ENCODE peak calls at places on chromosomes 4 and X, in five cellular contexts. Q is left ventricle myocardium inferior, U is colonic mucosa, L is immature natural killer cell, B is fibroblast of mammary gland. R is an unnamed sample.
A peak's percentile ranks its signal among the peaks of the same experiment; 100 is the strongest.

GRCh38 chr4:14345356-14345775 is 656.9 kb upstream of the CPEB2 start:
- DNase-seq in Q (no peak), U (no peak), L (no peak), B (peak; percentile 77), R (no peak)

GRCh38 chr4:124708517-124709300 is 3.8 kb downstream of the ANKRD50 start:
- DNase-seq in Q (no peak), U (no peak), L (no peak), B (peak; percentile 47), R (no peak)

GRCh38 chr4:153641532-153641931 is 42.5 kb upstream of the TLR2 start:
- DNase-seq in Q (no peak), U (no peak), L (no peak), B (peak; percentile 27), R (no peak)

GRCh38 chrX:12610079-12610478 is 181.1 kb upstream of the PRPS2 start:
- DNase-seq in Q (no peak), U (no peak), L (no peak), B (peak; percentile 34), R (no peak)

GRCh38 chr4:8698341-8699062 is 105.9 kb downstream of the CPZ start:
- DNase-seq in Q (no peak), U (no peak), L (no peak), B (no peak), R (no peak)

GRCh38 chr4:183455431-183456145 is 11.2 kb downstream of the CDKN2AIP start:
- DNase-seq in Q (no peak), U (no peak), L (no peak), B (peak; percentile 26), R (no peak)

GRCh38 chrX:77493677-77494553 is 46.7 kb downstream of the FGF16 start:
- DNase-seq in Q (no peak), U (no peak), L (no peak), B (peak; percentile 47), R (no peak)

GRCh38 chrX:13087322-13088154 is 43.1 kb upstream of the FAM9C start:
- DNase-seq in Q (no peak), U (no peak), L (peak; percentile 90), B (no peak), R (no peak)

GRCh38 chr4:123350191-123350544 is 46.4 kb upstream of the SPRY1 start:
- DNase-seq in Q (no peak), U (no peak), L (no peak), B (peak; percentile 18), R (no peak)

GRCh38 chr4:99462875-99463464 is 27.8 kb upstream of the ADH7 start:
- DNase-seq in Q (peak; percentile 15), U (peak; percentile 62), L (peak; percentile 40), B (peak; percentile 76), R (peak; percentile 2)

R was measured in amygdala.